ENCODE peak calls at places on chromosome 14, in seven cellular contexts. U, O, R, Z, H, D and C are unnamed samples.
A peak's percentile ranks its signal among the peaks of the same experiment; 100 is the strongest.

GRCh38 chr14:97298331-97298730 is 501.1 kb downstream of the VRK1 start:
- DNase-seq in U (no peak), O (no peak), R (peak; percentile 58), Z (no peak), H (peak; percentile 7), D (no peak), C (no peak)

GRCh38 chr14:52473557-52473956 is 78.7 kb downstream of the TXNDC16 start:
- DNase-seq in U (peak; percentile 4), O (no peak), R (no peak), Z (no peak), H (peak; percentile 56), D (no peak), C (no peak)

GRCh38 chr14:100070310-100070709 is 5.1 kb downstream of the EVL start:
- DNase-seq in U (no peak), O (no peak), R (no peak), Z (no peak), H (no peak), D (no peak), C (no peak)

GRCh38 chr14:21825147-21825743 is 151.6 kb upstream of the OR4E1 start:
- DNase-seq in U (peak; percentile 7), O (no peak), R (peak; percentile 69), Z (no peak), H (peak; percentile 59), D (no peak), C (no peak)

GRCh38 chr14:21924479-21924878 is 250.9 kb upstream of the OR4E1 start:
- DNase-seq in U (no peak), O (peak; percentile 42), R (peak; percentile 46), Z (no peak), H (no peak), D (no peak), C (no peak)

GRCh38 chr14:31962920-31963319 is 114.2 kb upstream of the ARHGAP5 start:
- DNase-seq in U (no peak), O (no peak), R (no peak), Z (no peak), H (no peak), D (no peak), C (no peak)

GRCh38 chr14:69318241-69318640 is 58.3 kb downstream of the GALNT16 start:
- DNase-seq in U (no peak), O (no peak), R (peak; percentile 28), Z (no peak), H (no peak), D (no peak), C (no peak)

GRCh38 chr14:50545618-50546017 is 13.2 kb upstream of the MAP4K5 start:
- DNase-seq in U (no peak), O (no peak), R (no peak), Z (no peak), H (no peak), D (no peak), C (no peak)

GRCh38 chr14:96797943-96798349 is 764 bp downstream of the VRK1 start:
- DNase-seq in U (peak; percentile 39), O (no peak), R (no peak), Z (no peak), H (peak; percentile 16), D (no peak), C (no peak)

GRCh38 chr14:67738740-67739504 is 37.2 kb downstream of the RDH12 start:
- DNase-seq in U (peak; percentile 13), O (peak; percentile 48), R (no peak), Z (no peak), H (peak; percentile 93), D (no peak), C (peak; percentile 49)

GRCh38 chr14:49615776-49616175 is 4.7 kb downstream of the RPL36AL start:
- DNase-seq in U (no peak), O (no peak), R (no peak), Z (no peak), H (no peak), D (no peak), C (no peak)

GRCh38 chr14:68633131-68633991 is 159.5 kb downstream of the ZFP36L1 start:
- DNase-seq in U (no peak), O (no peak), R (peak; percentile 20), Z (no peak), H (no peak), D (peak; percentile 77), C (no peak)

GRCh38 chr14:77376771-77377501 is at the start of the genes SAMD15 and TMED8:
- DNase-seq in U (peak; percentile 29), O (peak; percentile 84), R (peak; percentile 82), Z (peak; percentile 69), H (peak; percentile 89), D (peak; percentile 78), C (peak; percentile 37)
- TF ChIP-seq CTCF in U (no peak), O (peak; percentile 43), R (peak; percentile 29), Z (peak; percentile 27), H (no peak), D (peak; percentile 59), C (peak; percentile 31)

GRCh38 chr14:24435998-24436354 is 6.2 kb downstream of the KHNYN start:
- DNase-seq in U (no peak), O (no peak), R (no peak), Z (no peak), H (no peak), D (no peak), C (no peak)
- H3K27ac ChIP-seq in U (no peak overlapping the region), O (peak overlapping the region; percentile 55), R (no peak overlapping the region), Z (no peak overlapping the region), H (no peak overlapping the region), D (peak overlapping the region; percentile 72), C (no peak overlapping the region)

GRCh38 chr14:24954037-24954696 is 95.8 kb downstream of the STXBP6 start:
- DNase-seq in U (no peak), O (no peak), R (no peak), Z (no peak), H (no peak), D (no peak), C (no peak)

GRCh38 chr14:24954697-24955037 is 95.3 kb downstream of the STXBP6 start:
- DNase-seq in U (no peak), O (no peak), R (no peak), Z (no peak), H (no peak), D (no peak), C (no peak)

GRCh38 chr14:24956104-24956503 is 93.8 kb downstream of the STXBP6 start:
- DNase-seq in U (no peak), O (no peak), R (no peak), Z (no peak), H (no peak), D (no peak), C (no peak)

GRCh38 chr14:24948261-24948847 is 101.6 kb downstream of the STXBP6 start:
- DNase-seq in U (no peak), O (no peak), R (no peak), Z (no peak), H (no peak), D (no peak), C (no peak)

DNA sequence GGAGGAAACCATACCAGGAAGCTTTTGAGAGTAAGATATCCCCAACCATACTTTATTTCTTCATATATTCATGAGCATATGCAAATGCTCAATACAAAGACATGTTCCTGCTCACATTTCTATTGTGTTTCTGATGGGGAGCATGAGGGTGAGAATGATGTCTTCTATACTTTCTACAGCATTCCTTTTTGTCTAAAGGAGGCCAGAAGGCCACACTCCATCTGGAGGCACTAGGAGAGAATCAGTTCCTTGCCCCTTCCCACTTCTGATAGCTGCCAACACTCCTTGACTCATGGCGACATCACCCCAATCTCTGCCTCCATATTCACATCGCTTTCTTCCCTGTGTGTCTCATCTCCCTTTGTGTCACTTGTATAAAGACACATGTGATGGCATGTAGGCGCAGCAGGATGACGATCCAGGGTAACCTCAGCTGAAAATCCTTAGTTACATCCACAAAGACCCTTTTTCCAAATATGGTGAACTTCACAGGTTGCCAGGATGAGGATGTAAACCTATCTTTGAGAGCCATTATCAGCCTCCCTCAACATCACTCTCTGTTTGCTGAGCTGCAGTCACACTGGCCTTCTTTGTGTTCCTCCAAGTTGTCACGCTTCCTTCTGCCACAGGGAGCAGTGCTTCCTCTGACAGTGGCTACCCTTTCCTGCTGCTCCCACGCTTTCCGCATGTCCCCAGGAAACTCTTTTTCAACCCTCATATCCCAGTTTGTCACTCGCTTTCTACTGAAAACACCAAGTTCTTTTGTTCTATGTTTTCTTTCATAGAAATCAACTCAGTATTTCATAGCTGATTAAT is 96.9 kb downstream of the STXBP6 start:
- DNase-seq in U (no peak), O (no peak), R (peak; percentile 64), Z (no peak), H (peak; percentile 13), D (no peak), C (no peak)
- TF ChIP-seq CTCF in U (no peak), O (no peak), R (peak; percentile 55), Z (no peak), H (no peak), D (peak; percentile 31), C (no peak)

GRCh38 chr14:55354500-55354899 is 57.1 kb downstream of the ATG14 start:
- DNase-seq in U (no peak), O (peak; percentile 69), R (peak; percentile 76), Z (no peak), H (peak; percentile 53), D (peak; percentile 54), C (no peak)
- H3K27ac ChIP-seq in U (no peak overlapping the region), O (peak overlapping the region; percentile 13), R (no peak overlapping the region), Z (no peak overlapping the region), H (no peak overlapping the region), D (no peak overlapping the region), C (no peak overlapping the region)

GRCh38 chr14:76186318-76187027 is 34.8 kb downstream of the GPATCH2L start:
- DNase-seq in U (no peak), O (no peak), R (no peak), Z (no peak), H (no peak), D (no peak), C (no peak)

GRCh38 chr14:76175942-76176341 is 24.2 kb downstream of the GPATCH2L start:
- DNase-seq in U (no peak), O (no peak), R (no peak), Z (no peak), H (no peak), D (no peak), C (no peak)

GRCh38 chr14:76181546-76181945 is 29.8 kb downstream of the GPATCH2L start:
- DNase-seq in U (no peak), O (no peak), R (no peak), Z (no peak), H (peak; percentile 15), D (no peak), C (no peak)
- TF ChIP-seq CTCF in U (no peak), O (no peak), R (peak; percentile 46), Z (peak; percentile 23), H (no peak), D (peak; percentile 21), C (peak; percentile 22)